ENCODE peak calls at places on chromosomes 16 and 17, in eight cellular contexts. L is body of pancreas; C is CD8-positive, alpha-beta T cell; X is vagina; I is left lung; Z is thoracic aorta; R is endothelial cell of umbilical vein; G is thyroid gland. W is an unnamed sample.

GRCh38 chr17:82769041-82769440 is 17.2 kb downstream of the TBCD start:
- DNase-seq in L (no peak), C (no peak), X (no peak), I (no peak), Z (no peak), R (no peak), G (no peak), W (no peak)

GRCh38 chr17:68344701-68345136 is 53.4 kb downstream of the ARSG start:
- DNase-seq in L (no peak), C (peak), X (no peak), I (no peak), Z (no peak), R (no peak), G (no peak), W (no peak)

GRCh38 chr16:24151482-24151939 is 104.6 kb upstream of the CACNG3 start:
- DNase-seq in L (no peak), C (no peak), X (no peak), I (no peak), Z (no peak), R (peak), G (no peak), W (no peak)

GRCh38 chr17:66548158-66548557 is 245.7 kb downstream of the PRKCA start:
- DNase-seq in L (no peak), C (peak), X (no peak), I (no peak), Z (no peak), R (peak), G (no peak), W (no peak)

GRCh38 chr17:6753006-6753445 is 2.8 kb upstream of the XAF1 start:
- DNase-seq in L (peak), C (peak), X (no peak), I (no peak), Z (no peak), R (peak), G (peak), W (peak)

GRCh38 chr16:3992297-3993051 is 112.0 kb upstream of the CREBBP start:
- DNase-seq in L (peak), C (no peak), X (no peak), I (no peak), Z (no peak), R (peak), G (no peak), W (no peak)

GRCh38 chr17:60390881-60391418 is 983 bp downstream of the USP32 start:
- DNase-seq in L (peak), C (peak), X (no peak), I (no peak), Z (no peak), R (peak), G (peak), W (no peak)

GRCh38 chr16:58501242-58502131 is 1.5 kb downstream of the NDRG4 start:
- DNase-seq in L (peak), C (no peak), X (no peak), I (peak), Z (no peak), R (no peak), G (peak), W (no peak)

DNA sequence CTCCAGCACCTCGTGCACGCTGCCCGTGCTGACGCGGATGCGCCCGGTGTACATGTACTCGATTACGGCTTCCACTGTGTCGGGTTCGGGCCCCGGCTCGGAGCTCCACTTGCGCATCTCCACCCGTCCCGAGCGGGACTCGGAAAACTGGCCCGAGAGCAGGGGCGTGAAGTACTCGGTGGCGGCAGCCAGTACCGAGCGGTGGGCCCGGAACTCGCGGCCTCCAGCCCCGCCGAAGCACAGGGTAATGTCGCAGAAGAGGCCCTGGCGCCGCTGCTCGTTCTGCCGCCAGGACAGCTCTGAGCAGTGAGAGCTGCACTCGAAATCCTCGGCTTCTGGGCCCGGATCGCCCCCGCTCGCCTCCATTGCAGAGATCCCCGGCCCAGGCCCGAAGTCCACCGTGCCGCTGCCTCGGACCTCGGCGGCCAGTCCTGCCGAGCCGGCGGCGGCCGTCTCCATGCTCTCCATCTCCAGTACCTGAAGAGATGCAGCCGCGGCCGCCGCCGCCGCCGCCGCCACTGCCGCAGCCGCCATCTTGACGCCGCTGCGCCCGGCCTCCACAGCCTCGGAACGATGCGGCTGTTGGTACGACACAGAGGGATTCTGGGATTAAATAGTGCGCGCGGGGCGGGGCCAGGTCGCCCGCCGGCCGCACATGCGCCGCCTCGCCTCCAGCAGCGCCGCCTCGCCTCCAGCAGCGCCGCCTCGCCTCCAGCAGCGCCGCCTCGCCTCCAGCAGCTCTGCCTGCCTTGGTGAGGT is at the start of gene KLHL11:
- DNase-seq in L (peak), C (peak), X (no peak), I (peak), Z (peak), R (peak), G (peak), W (peak)
- TF ChIP-seq CTCF in L (peak), C (no peak), X (no peak), I (no peak), Z (peak), R (no peak), G (no peak), W (no peak)

DNA sequence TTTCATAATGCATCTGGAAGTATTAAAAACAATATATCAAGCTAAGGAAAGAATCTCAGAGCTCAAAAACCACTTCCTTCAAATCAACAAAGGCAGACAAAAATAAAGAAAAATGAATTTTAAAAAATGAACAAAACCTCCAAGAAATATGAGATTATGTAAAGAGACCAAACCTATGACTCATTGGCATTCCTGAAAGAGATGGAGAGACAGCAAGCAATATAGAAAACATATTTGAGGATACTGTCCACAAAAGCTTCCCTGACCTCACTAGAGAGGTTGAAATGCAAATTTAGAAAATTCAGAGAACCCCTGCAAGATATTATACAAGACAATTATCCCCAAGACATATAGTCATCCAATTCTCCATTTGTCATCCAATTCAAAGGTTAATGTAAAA is 311.3 kb upstream of the SOX9 start:
- DNase-seq in L (no peak), C (no peak), X (no peak), I (no peak), Z (no peak), R (no peak), G (no peak), W (no peak)
- H3K4me3 ChIP-seq in L (no peak), C (no peak), X (no peak), I (no peak), Z (no peak), R (no peak), G (no peak), W (no peak)

GRCh38 chr16:56534847-56535383 is 15.1 kb upstream of the BBS2 start:
- DNase-seq in L (no peak), C (no peak), X (no peak), I (no peak), Z (no peak), R (no peak), G (no peak), W (no peak)
- TF ChIP-seq CTCF in L (no peak), C (no peak), X (no peak), I (no peak), Z (no peak), R (no peak), G (no peak), W (no peak)

DNA sequence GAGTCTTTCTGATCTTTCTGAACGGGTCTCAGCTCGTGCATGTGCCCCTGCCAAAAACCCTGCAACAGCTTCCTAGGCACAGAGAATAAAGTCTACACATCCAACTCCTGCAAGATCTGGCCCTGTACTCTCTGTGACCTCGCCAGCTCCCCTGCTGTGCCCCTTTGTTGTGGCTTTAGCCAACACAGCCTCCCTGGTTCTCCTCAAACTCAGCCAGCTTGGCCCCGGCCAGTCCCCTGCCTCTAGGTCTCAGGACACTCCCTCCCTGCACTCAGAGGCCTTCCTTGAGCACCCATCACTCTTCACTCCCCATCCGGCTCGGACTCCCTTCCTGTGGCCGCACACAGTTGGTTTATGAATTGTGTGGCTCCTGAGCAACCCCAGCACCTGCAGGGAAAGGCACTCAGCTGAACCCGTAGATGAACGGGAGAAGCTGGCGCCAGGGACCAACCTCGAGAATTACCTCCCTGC is 1.4 kb downstream of the CEP131 start:
- DNase-seq in L (no peak), C (no peak), X (no peak), I (no peak), Z (no peak), R (no peak), G (no peak), W (no peak)
- H3K4me3 ChIP-seq in L (no peak), C (no peak), X (peak), I (no peak), Z (no peak), R (no peak), G (no peak), W (peak)

DNA sequence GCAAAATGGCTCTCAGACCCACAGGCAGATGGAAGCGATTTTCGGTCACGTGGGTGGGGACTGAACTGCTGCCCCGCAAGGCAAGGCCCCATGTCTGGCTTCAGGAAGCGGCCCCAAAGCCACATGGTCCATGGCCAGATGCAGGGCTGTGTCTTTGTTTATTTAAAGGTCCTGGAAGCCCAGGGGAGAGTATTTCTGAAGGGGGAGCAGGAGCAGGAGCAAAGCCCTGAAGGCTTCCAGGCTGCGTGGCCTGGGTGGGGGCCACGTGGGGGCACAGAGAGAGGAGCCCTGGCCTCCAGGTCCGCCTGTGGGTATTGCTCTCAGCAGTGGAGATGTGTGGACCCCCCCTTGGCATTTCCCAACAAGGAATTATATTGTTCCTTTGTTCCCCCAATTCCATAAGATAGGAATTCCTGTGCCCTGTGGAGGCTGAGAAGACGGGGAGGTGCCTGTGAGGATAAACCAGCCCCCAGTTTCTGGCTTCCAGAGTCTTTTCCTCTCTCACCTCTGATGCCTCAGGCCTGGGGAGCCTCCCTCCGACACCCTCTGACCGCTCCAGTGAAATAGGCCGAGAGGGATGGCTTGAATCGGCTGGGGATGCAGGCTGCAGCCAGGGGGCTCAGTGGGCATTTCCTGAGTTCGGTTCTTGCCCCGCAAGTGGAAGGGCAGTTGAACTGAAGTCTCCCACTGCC is 339.2 kb downstream of the SEC14L1 start:
- DNase-seq in L (no peak), C (no peak), X (no peak), I (peak), Z (no peak), R (no peak), G (no peak), W (no peak)
- TF ChIP-seq CTCF in L (no peak), C (no peak), X (no peak), I (no peak), Z (no peak), R (no peak), G (no peak), W (no peak)

GRCh38 chr16:67277294-67277998 is 1.9 kb upstream of the PLEKHG4 start:
- DNase-seq in L (peak), C (no peak), X (no peak), I (peak), Z (peak), R (peak), G (no peak), W (peak)
- H3K4me3 ChIP-seq in L (no peak), C (no peak), X (no peak), I (peak), Z (no peak), R (no peak), G (no peak), W (no peak)

DNA sequence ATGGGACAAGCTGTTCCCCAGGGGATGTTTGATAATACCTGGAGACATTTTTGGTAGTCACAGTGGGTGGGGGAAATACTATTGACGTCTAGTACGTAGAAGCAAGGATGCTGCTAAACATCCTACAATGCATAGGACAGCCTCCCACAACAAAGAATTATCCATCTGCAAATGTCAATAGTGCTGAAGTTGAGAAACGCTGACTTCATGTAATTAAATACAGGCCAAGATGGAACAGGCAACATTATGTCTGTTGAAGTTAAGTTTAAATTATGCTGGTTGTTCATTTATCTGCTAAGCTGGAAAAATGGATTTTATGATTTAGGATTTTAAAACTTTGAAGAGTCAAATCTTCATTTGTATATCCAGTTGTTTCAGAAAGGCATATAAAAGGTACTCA is 341.2 kb upstream of the DYNLRB2 start:
- DNase-seq in L (no peak), C (no peak), X (no peak), I (no peak), Z (no peak), R (no peak), G (no peak), W (no peak)
- TF ChIP-seq CTCF in L (no peak), C (no peak), X (no peak), I (no peak), Z (no peak), R (no peak), G (no peak), W (no peak)

GRCh38 chr16:69428652-69429051 is 4.2 kb downstream of the CYB5B start:
- DNase-seq in L (no peak), C (no peak), X (no peak), I (no peak), Z (no peak), R (no peak), G (no peak), W (no peak)

GRCh38 chr16:69419956-69420355 is 4.5 kb upstream of the CYB5B start:
- DNase-seq in L (no peak), C (no peak), X (no peak), I (no peak), Z (no peak), R (no peak), G (no peak), W (no peak)

GRCh38 chr16:69423189-69423588 is 1.2 kb upstream of the CYB5B start:
- DNase-seq in L (no peak), C (no peak), X (no peak), I (no peak), Z (no peak), R (no peak), G (no peak), W (no peak)

GRCh38 chr16:69424935-69425784 is 741 bp downstream of the CYB5B start:
- DNase-seq in L (no peak), C (no peak), X (no peak), I (no peak), Z (no peak), R (no peak), G (no peak), W (no peak)

DNA sequence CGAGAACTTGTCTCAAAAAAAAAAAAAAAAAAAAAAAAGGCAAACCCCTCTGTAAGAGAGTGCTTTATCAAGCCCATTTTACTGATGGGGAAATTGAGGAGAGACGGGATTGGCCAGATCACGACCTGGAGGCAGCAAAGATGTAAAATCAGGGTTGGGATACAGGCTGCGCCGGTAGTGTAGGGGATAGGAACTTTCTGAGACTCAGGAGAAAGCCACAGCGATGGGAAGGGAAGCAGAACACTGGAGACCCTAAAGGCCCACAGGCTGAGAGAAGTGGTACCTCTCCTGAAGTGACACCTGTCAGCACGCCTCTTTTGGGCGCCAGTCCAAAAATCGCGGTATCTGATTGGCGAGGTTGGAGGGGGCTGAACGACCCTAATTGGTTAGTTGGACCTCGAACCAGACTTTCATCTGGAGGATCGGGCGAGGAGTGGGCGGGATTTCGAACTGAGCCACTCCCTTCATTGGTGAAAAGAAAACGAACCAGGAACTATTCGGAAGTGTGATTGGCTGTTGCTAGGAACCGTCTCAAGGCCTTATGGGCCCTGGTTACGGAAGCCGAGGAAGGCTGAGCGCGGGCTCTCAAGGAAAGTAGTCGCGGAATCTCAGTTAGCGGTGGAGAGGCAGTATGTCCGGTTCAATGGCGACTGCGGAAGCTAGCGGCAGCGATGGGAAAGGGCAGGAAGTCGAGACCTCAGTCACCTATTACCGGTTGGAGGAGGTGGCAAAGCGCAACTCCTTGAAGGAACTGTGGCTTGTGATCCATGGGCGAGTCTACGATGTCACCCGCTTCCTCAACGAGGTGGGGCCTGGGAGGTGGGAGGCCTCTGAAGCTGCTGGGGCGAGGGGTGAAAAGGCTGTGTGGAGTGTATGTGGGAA is at the start of gene CYB5B:
- DNase-seq in L (peak), C (peak), X (no peak), I (peak), Z (peak), R (peak), G (peak), W (peak)
- H3K4me3 ChIP-seq in L (peak), C (peak), X (peak), I (peak), Z (peak), R (peak), G (peak), W (peak)